ENCODE peak calls at places on chromosomes 7 and 10, in five cellular contexts. One of them, this sample, is unnamed.

GRCh38 chr10:94677691-94678090 is 5.8 kb upstream of the CYP2C18 start:
- DNase-seq in ovary: no peak
- DNase-seq in body of pancreas: no peak
- DNase-seq in sigmoid colon: no peak
- DNase-seq in A549: peak
- DNase-seq in this sample: no peak

GRCh38 chr10:70078329-70078728 is 25.7 kb downstream of the MACROH2A2 start:
- DNase-seq in ovary: no peak
- DNase-seq in body of pancreas: no peak
- DNase-seq in sigmoid colon: no peak
- DNase-seq in A549: no peak
- DNase-seq in this sample: no peak

GRCh38 chr10:46557319-46558140 is 1.1 kb upstream of the GPRIN2 start:
- DNase-seq in ovary: peak
- DNase-seq in body of pancreas: peak
- DNase-seq in sigmoid colon: peak
- DNase-seq in A549: no peak
- DNase-seq in this sample: peak

GRCh38 chr7:142488842-142489241 is 231.0 kb upstream of the PRSS58 start:
- DNase-seq in ovary: no peak
- DNase-seq in body of pancreas: no peak
- DNase-seq in sigmoid colon: no peak
- DNase-seq in A549: no peak
- DNase-seq in this sample: no peak

GRCh38 chr10:69769395-69769989 is 32.2 kb upstream of the COL13A1 start:
- DNase-seq in ovary: peak
- DNase-seq in body of pancreas: peak
- DNase-seq in sigmoid colon: no peak
- DNase-seq in A549: peak
- DNase-seq in this sample: peak

GRCh38 chr10:75430000-75430763 is 1.2 kb upstream of the LRMDA start:
- DNase-seq in ovary: peak
- DNase-seq in body of pancreas: peak
- DNase-seq in sigmoid colon: peak
- DNase-seq in A549: peak
- DNase-seq in this sample: peak

GRCh38 chr7:71509381-71509780 is 377.4 kb downstream of the GALNT17 start:
- DNase-seq in ovary: no peak
- DNase-seq in body of pancreas: no peak
- DNase-seq in sigmoid colon: no peak
- DNase-seq in A549: no peak
- DNase-seq in this sample: no peak

GRCh38 chr10:130362308-130362761 is 226.1 kb downstream of the GLRX3 start:
- DNase-seq in ovary: no peak
- DNase-seq in body of pancreas: no peak
- DNase-seq in sigmoid colon: no peak
- DNase-seq in A549: no peak
- DNase-seq in this sample: peak

GRCh38 chr10:77180794-77181193 is 456.8 kb downstream of the KCNMA1 start:
- DNase-seq in ovary: no peak
- DNase-seq in body of pancreas: no peak
- DNase-seq in sigmoid colon: no peak
- DNase-seq in A549: no peak
- DNase-seq in this sample: no peak

GRCh38 chr7:101733713-101734475 is 83.5 kb upstream of the CUX1 start:
- DNase-seq in ovary: peak
- DNase-seq in body of pancreas: peak
- DNase-seq in sigmoid colon: no peak
- DNase-seq in A549: no peak
- DNase-seq in this sample: peak

GRCh38 chr7:85528581-85528980 is 341.7 kb upstream of the SEMA3D start:
- DNase-seq in ovary: no peak
- DNase-seq in body of pancreas: no peak
- DNase-seq in sigmoid colon: no peak
- DNase-seq in A549: no peak
- DNase-seq in this sample: no peak

GRCh38 chr7:30896783-30897617 is 14.7 kb upstream of the AQP1 start:
- DNase-seq in ovary: no peak
- DNase-seq in body of pancreas: peak
- DNase-seq in sigmoid colon: no peak
- DNase-seq in A549: no peak
- DNase-seq in this sample: peak

GRCh38 chr7:75617634-75618234 is 121.0 kb downstream of the HIP1 start:
- DNase-seq in ovary: no peak
- DNase-seq in body of pancreas: peak
- DNase-seq in sigmoid colon: peak
- DNase-seq in A549: peak
- DNase-seq in this sample: peak

GRCh38 chr7:4712371-4713182 is 30.5 kb downstream of the FOXK1 start:
- DNase-seq in ovary: no peak
- DNase-seq in body of pancreas: no peak
- DNase-seq in sigmoid colon: no peak
- DNase-seq in A549: peak
- DNase-seq in this sample: no peak

GRCh38 chr7:92882760-92883159 is 46.4 kb upstream of the CDK6 start:
- DNase-seq in ovary: no peak
- DNase-seq in body of pancreas: no peak
- DNase-seq in sigmoid colon: no peak
- DNase-seq in A549: no peak
- DNase-seq in this sample: no peak

GRCh38 chr10:132712698-132713232 is 73.2 kb downstream of the NKX6-2 start:
- DNase-seq in ovary: no peak
- DNase-seq in body of pancreas: no peak
- DNase-seq in sigmoid colon: peak
- DNase-seq in A549: no peak
- DNase-seq in this sample: no peak

GRCh38 chr10:132712291-132712690 is 73.7 kb downstream of the NKX6-2 start:
- DNase-seq in ovary: no peak
- DNase-seq in body of pancreas: no peak
- DNase-seq in sigmoid colon: peak
- DNase-seq in A549: no peak
- DNase-seq in this sample: no peak

GRCh38 chr10:132710746-132711617 is 75.0 kb downstream of the NKX6-2 start:
- DNase-seq in ovary: no peak
- DNase-seq in body of pancreas: no peak
- DNase-seq in sigmoid colon: peak
- DNase-seq in A549: no peak
- DNase-seq in this sample: no peak

GRCh38 chr10:132710036-132710686 is 75.8 kb downstream of the NKX6-2 start:
- DNase-seq in ovary: no peak
- DNase-seq in body of pancreas: no peak
- DNase-seq in sigmoid colon: peak
- DNase-seq in A549: no peak
- DNase-seq in this sample: no peak

GRCh38 chr10:132711618-132712051 is 74.3 kb downstream of the NKX6-2 start:
- DNase-seq in ovary: no peak
- DNase-seq in body of pancreas: no peak
- DNase-seq in sigmoid colon: peak
- DNase-seq in A549: no peak
- DNase-seq in this sample: no peak
- TF ChIP-seq CTCF in ovary: no peak
- TF ChIP-seq CTCF in body of pancreas: no peak
- TF ChIP-seq CTCF in sigmoid colon: no peak
- TF ChIP-seq CTCF in A549: no peak
- TF ChIP-seq CTCF in this sample: no peak

GRCh38 chr7:123820864-123821263 is 24.1 kb upstream of the HYAL4 start:
- DNase-seq in ovary: no peak
- DNase-seq in body of pancreas: no peak
- DNase-seq in sigmoid colon: no peak
- DNase-seq in A549: no peak
- DNase-seq in this sample: no peak
- TF ChIP-seq POLR2A in ovary: no peak
- TF ChIP-seq POLR2A in body of pancreas: no peak
- TF ChIP-seq POLR2A in sigmoid colon: no peak
- TF ChIP-seq POLR2A in A549: no peak
- TF ChIP-seq POLR2A in this sample: no peak

GRCh38 chr10:120514035-120514620 is 57.1 kb downstream of the PLPP4 start:
- DNase-seq in ovary: no peak
- DNase-seq in body of pancreas: no peak
- DNase-seq in sigmoid colon: no peak
- DNase-seq in A549: peak
- DNase-seq in this sample: peak
- H3K27ac ChIP-seq in ovary: no peak
- H3K27ac ChIP-seq in body of pancreas: no peak
- H3K27ac ChIP-seq in sigmoid colon: no peak
- H3K27ac ChIP-seq in A549: no peak
- H3K27ac ChIP-seq in this sample: no peak

GRCh38 chr7:137488038-137488437 is 144.5 kb upstream of the PTN start:
- DNase-seq in ovary: no peak
- DNase-seq in body of pancreas: no peak
- DNase-seq in sigmoid colon: no peak
- DNase-seq in A549: no peak
- DNase-seq in this sample: no peak
- TF ChIP-seq CTCF in ovary: no peak
- TF ChIP-seq CTCF in body of pancreas: no peak
- TF ChIP-seq CTCF in sigmoid colon: no peak
- TF ChIP-seq CTCF in A549: no peak
- TF ChIP-seq CTCF in this sample: no peak

This sample was measured in testis.